ENCODE peak calls at places on chromosomes 4 and X, in six cellular contexts. E, C, M, K, W and H are unnamed samples.

GRCh38 chr4:37825943-37826281 is 574 bp upstream of the PGM2 start:
- DNase-seq in E (peak; percentile 18), C (no peak), M (no peak), K (no peak), W (no peak), H (no peak)

GRCh38 chr4:166228112-166228511 is 355.1 kb downstream of the TLL1 start:
- DNase-seq in E (no peak), C (no peak), M (no peak), K (no peak), W (no peak), H (no peak)

GRCh38 chr4:72067051-72067450 is 35.3 kb downstream of the NPFFR2 start:
- DNase-seq in E (no peak), C (no peak), M (no peak), K (no peak), W (no peak), H (no peak)

GRCh38 chr4:16083217-16084191 is at the start of gene PROM1:
- DNase-seq in E (peak; percentile 60), C (peak; percentile 53), M (no peak), K (no peak), W (no peak), H (no peak)

GRCh38 chr4:165992263-165992662 is 119.2 kb downstream of the TLL1 start:
- DNase-seq in E (no peak), C (no peak), M (no peak), K (no peak), W (no peak), H (no peak)

GRCh38 chrX:34849371-34849770 is 93.2 kb upstream of the FAM47B start:
- DNase-seq in E (no peak), C (no peak), M (no peak), K (no peak), W (peak; percentile 74), H (no peak)

GRCh38 chrX:15343075-15343476 is 7.8 kb upstream of the PIGA start:
- DNase-seq in E (no peak), C (no peak), M (no peak), K (no peak), W (peak; percentile 60), H (no peak)

GRCh38 chrX:100975212-100975611 is 5.7 kb downstream of the ARL13A start:
- DNase-seq in E (no peak), C (no peak), M (no peak), K (no peak), W (peak; percentile 60), H (no peak)

GRCh38 chr4:139839664-139840063 is 174.0 kb downstream of the MGST2 start:
- DNase-seq in E (no peak), C (no peak), M (no peak), K (no peak), W (no peak), H (no peak)

GRCh38 chrX:151178746-151179145 is 2.4 kb downstream of the GPR50 start:
- DNase-seq in E (no peak), C (no peak), M (no peak), K (no peak), W (no peak), H (no peak)

GRCh38 chr4:7254736-7255487 is 62.6 kb downstream of the SORCS2 start:
- DNase-seq in E (no peak), C (no peak), M (no peak), K (no peak), W (no peak), H (no peak)

GRCh38 chrX:28910501-28910900 is 323.3 kb downstream of the IL1RAPL1 start:
- DNase-seq in E (no peak), C (no peak), M (no peak), K (no peak), W (peak; percentile 76), H (no peak)

GRCh38 chr4:3223986-3224748 is 24.8 kb upstream of the MSANTD1 start:
- DNase-seq in E (no peak), C (no peak), M (no peak), K (no peak), W (no peak), H (no peak)

GRCh38 chrX:13938766-13939530 is 90.7 kb downstream of the GEMIN8 start:
- DNase-seq in E (no peak), C (no peak), M (no peak), K (no peak), W (no peak), H (no peak)

GRCh38 chr4:85132570-85132969 is 166.1 kb upstream of the WDFY3 start:
- DNase-seq in E (no peak), C (no peak), M (no peak), K (no peak), W (no peak), H (no peak)

GRCh38 chr4:121789960-121790829 is 10.9 kb upstream of the EXOSC9 start:
- DNase-seq in E (no peak), C (no peak), M (no peak), K (no peak), W (peak; percentile 86), H (no peak)

GRCh38 chr4:89511776-89512175 is 204.2 kb upstream of the GPRIN3 start:
- DNase-seq in E (no peak), C (no peak), M (no peak), K (no peak), W (no peak), H (no peak)

GRCh38 chr4:101334963-101335572 is 12.3 kb downstream of the PPP3CA start:
- DNase-seq in E (no peak), C (no peak), M (no peak), K (no peak), W (peak; percentile 21), H (no peak)

GRCh38 chr4:99645036-99645435 is 12.6 kb downstream of the C4orf54 start:
- DNase-seq in E (no peak), C (no peak), M (no peak), K (no peak), W (no peak), H (no peak)

GRCh38 chrX:107710617-107711391 is 64.8 kb downstream of the TSC22D3 start:
- DNase-seq in E (peak; percentile 49), C (peak; percentile 52), M (peak; percentile 32), K (peak; percentile 64), W (peak; percentile 93), H (no peak)

GRCh38 chrX:72526534-72527508 is 45.8 kb downstream of the HDAC8 start:
- DNase-seq in E (no peak), C (no peak), M (no peak), K (no peak), W (peak; percentile 21), H (no peak)

GRCh38 chr4:53763813-53764597 is 172.7 kb upstream of the LNX1 start:
- DNase-seq in E (no peak), C (no peak), M (no peak), K (no peak), W (peak; percentile 89), H (no peak)

GRCh38 chr4:136864580-136865185 is 667.6 kb downstream of the PCDH18 start:
- DNase-seq in E (peak; percentile 8), C (no peak), M (no peak), K (no peak), W (peak; percentile 81), H (no peak)

DNA sequence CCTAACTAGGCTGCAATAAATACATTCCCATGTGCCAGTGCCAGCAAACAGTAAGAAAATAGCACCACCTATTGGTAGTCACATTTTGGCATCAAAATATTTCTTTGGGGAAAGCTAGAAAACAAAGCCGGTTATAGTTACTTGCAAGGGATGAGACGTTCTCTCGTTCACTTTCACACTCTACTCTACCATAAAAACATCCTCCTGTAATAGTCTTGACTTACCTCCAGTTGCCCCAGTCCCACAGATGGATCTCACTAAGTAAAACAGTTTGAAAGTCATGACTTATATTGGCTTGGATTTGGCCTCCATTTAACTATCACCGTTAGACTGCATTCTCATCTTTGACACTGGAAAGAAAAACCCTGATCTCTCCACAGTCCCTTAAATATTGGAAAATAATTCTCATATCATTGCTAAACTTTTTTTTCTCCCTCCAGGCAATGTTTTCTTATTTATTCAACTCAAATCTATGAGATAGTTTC is 9.7 kb downstream of the BMP3 start:
- DNase-seq in E (no peak), C (no peak), M (no peak), K (no peak), W (peak; percentile 35), H (no peak)
- TF ChIP-seq CTCF in E (peak; percentile 65), C (peak; percentile 33), M (peak; percentile 63), K (no peak), W (peak; percentile 81), H (no peak)

DNA sequence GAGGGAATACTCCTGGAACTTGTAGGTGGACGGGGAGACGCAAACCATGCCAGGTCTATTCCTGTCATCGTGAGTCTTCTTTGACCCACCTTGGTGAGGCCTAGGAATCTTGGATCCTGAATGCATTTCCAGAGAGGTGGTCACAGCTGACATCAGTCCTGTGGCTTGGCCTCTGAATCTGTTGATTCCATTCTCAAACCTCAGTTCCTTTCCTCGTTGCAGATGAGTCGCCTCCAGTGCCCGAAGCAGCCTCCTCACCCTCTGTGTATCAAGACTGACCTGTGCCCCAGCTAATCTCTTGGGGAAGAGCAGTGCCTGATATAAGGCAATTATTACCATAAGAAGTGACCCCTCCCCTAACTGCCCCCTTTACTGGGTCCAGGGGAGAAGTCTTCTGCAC is 118.1 kb downstream of the SMIM20 start:
- DNase-seq in E (no peak), C (no peak), M (no peak), K (no peak), W (peak; percentile 88), H (no peak)
- TF ChIP-seq CTCF in E (no peak), C (no peak), M (no peak), K (no peak), W (no peak), H (no peak)

DNA sequence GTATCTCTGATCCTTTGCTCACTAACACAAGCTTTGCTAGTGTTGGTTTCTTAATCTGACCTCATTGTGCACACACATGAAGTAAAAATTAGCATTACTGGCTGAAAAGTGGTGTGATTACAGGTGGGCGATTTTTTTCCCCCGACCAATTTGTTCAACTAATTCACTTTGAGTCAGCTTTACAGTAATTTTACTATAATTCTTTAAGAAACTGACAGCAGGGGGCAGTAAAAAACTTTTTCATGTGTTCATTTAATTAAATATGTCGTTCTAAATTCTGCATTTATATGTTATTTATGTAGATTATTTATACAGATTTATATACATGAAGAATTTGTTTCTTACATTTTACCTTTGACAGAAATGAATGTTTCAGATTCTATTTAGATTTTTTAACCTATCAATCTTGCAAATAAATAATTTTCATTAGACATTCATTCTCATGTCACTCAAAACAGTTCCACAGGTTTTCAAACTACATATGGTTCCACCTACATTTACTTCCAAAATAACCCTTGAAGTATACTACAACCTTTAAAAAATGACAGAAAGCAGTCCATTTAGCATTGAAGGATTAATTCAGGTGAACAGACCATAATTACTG is 17.5 kb downstream of the PALLD start:
- DNase-seq in E (no peak), C (no peak), M (no peak), K (no peak), W (peak; percentile 50), H (no peak)
- TF ChIP-seq CTCF in E (peak; percentile 51), C (peak; percentile 47), M (peak; percentile 77), K (no peak), W (peak; percentile 54), H (no peak)

GRCh38 chr4:41723286-41723685 is 25.2 kb downstream of the PHOX2B start:
- DNase-seq in E (no peak), C (no peak), M (no peak), K (no peak), W (no peak), H (no peak)

GRCh38 chr4:41727861-41728570 is 20.5 kb downstream of the PHOX2B start:
- DNase-seq in E (no peak), C (no peak), M (no peak), K (no peak), W (no peak), H (no peak)

GRCh38 chr4:41728571-41728908 is 20.0 kb downstream of the PHOX2B start:
- DNase-seq in E (no peak), C (no peak), M (no peak), K (no peak), W (peak; percentile 83), H (no peak)

GRCh38 chr4:41722171-41722570 is 26.4 kb downstream of the PHOX2B start:
- DNase-seq in E (no peak), C (no peak), M (no peak), K (no peak), W (peak; percentile 34), H (no peak)

GRCh38 chr4:41725254-41725653 is 23.3 kb downstream of the PHOX2B start:
- DNase-seq in E (no peak), C (no peak), M (no peak), K (no peak), W (no peak), H (no peak)
- TF ChIP-seq CTCF in E (no peak), C (no peak), M (no peak), K (no peak), W (no peak), H (no peak)